ENCODE peak calls at places on chromosomes 3 and 15, in seven cellular contexts. G is CD8-positive, alpha-beta T cell; B is sigmoid colon; R is progenitor cell of endocrine pancreas; O is heart left ventricle; Y is amniotic stem cell; Q is A549. U is an unnamed sample.

GRCh38 chr15:33152502-33153109 is 41.9 kb downstream of the FMN1 start:
- DNase-seq in G (no peak), B (no peak), R (no peak), O (no peak), Y (no peak), Q (no peak), U (no peak)

GRCh38 chr15:31932581-31932980 is 97.7 kb upstream of the CHRNA7 start:
- DNase-seq in G (no peak), B (no peak), R (no peak), O (no peak), Y (no peak), Q (no peak), U (no peak)

GRCh38 chr3:196778755-196779154 is 39.1 kb downstream of the PAK2 start:
- DNase-seq in G (no peak), B (no peak), R (no peak), O (no peak), Y (peak), Q (no peak), U (no peak)

GRCh38 chr3:15323063-15323462 is 9.3 kb downstream of the SH3BP5 start:
- DNase-seq in G (no peak), B (peak), R (no peak), O (no peak), Y (no peak), Q (no peak), U (no peak)

GRCh38 chr15:92111756-92112155 is 258.2 kb downstream of the SLCO3A1 start:
- DNase-seq in G (no peak), B (no peak), R (no peak), O (no peak), Y (no peak), Q (no peak), U (no peak)

GRCh38 chr3:87233805-87234204 is 6.7 kb downstream of the CHMP2B start:
- DNase-seq in G (no peak), B (no peak), R (no peak), O (no peak), Y (no peak), Q (no peak), U (no peak)

GRCh38 chr3:116929534-116930222 is 220.1 kb downstream of the TUSC7 start:
- DNase-seq in G (no peak), B (no peak), R (no peak), O (no peak), Y (no peak), Q (no peak), U (no peak)

GRCh38 chr15:25092661-25093060 is 137.9 kb downstream of the SNRPN start:
- DNase-seq in G (no peak), B (no peak), R (no peak), O (no peak), Y (no peak), Q (no peak), U (no peak)

GRCh38 chr15:93359037-93359779 is 270.2 kb upstream of the RGMA start:
- DNase-seq in G (no peak), B (no peak), R (no peak), O (no peak), Y (no peak), Q (no peak), U (no peak)

GRCh38 chr3:170865209-170866094 is 4.5 kb downstream of the RPL22L1 start:
- DNase-seq in G (no peak), B (no peak), R (no peak), O (no peak), Y (no peak), Q (no peak), U (no peak)

GRCh38 chr3:4071481-4072184 is 231.5 kb upstream of the SETMAR start:
- DNase-seq in G (no peak), B (no peak), R (no peak), O (no peak), Y (no peak), Q (no peak), U (no peak)